ENCODE peak calls at places on chromosomes 3 and 15, in nine cellular contexts. B, O, J, Q, X, U, A, Y and E are unnamed samples.
A peak's percentile ranks its signal among the peaks of the same experiment; 100 is the strongest.

GRCh38 chr3:110248666-110249065 is 823.0 kb upstream of the NECTIN3 start:
- DNase-seq in U (no peak), Q (no peak), A (no peak), J (no peak), O (no peak), X (no peak), B (no peak), Y (no peak), E (no peak)

GRCh38 chr3:155362808-155363689 is 69.6 kb upstream of the STRIT1 start:
- DNase-seq in B (no peak), Q (peak; percentile 74), Y (no peak), O (no peak), X (peak; percentile 83), J (no peak), U (no peak), A (no peak), E (no peak)

GRCh38 chr3:10534066-10534465 is 28.7 kb upstream of the ATP2B2 start:
- DNase-seq in X (no peak), U (no peak), Q (no peak), J (no peak), A (no peak), O (no peak), Y (no peak), B (peak; percentile 21), E (no peak)

GRCh38 chr3:78804251-78805037 is 963.4 kb downstream of the ROBO1 start:
- DNase-seq in A (no peak), X (no peak), O (no peak), J (peak; percentile 20), B (no peak), Y (no peak), U (no peak), Q (no peak), E (no peak)

GRCh38 chr15:70875001-70875782 is 17.0 kb downstream of the THAP10 start:
- DNase-seq in X (peak; percentile 30), U (no peak), A (no peak), Y (no peak), B (no peak), Q (no peak), O (no peak), J (no peak), E (no peak)

GRCh38 chr3:29937185-29937584 is 656.3 kb downstream of the RBMS3 start:
- DNase-seq in A (no peak), O (no peak), J (no peak), B (no peak), Y (no peak), Q (no peak), X (no peak), U (no peak), E (no peak)

GRCh38 chr15:77019476-77020331 is 24.8 kb downstream of the PSTPIP1 start:
- DNase-seq in B (no peak), O (no peak), Y (no peak), U (no peak), Q (no peak), X (no peak), J (no peak), A (no peak), E (no peak)

GRCh38 chr3:159789742-159790635 is 198.6 kb upstream of the IL12A start:
- DNase-seq in B (no peak), J (no peak), U (no peak), Q (no peak), X (no peak), Y (no peak), A (no peak), O (peak; percentile 58), E (no peak)

GRCh38 chr3:150412599-150413069 is 4.5 kb downstream of the TSC22D2 start:
- DNase-seq in Y (no peak), U (no peak), O (no peak), Q (no peak), J (no peak), A (no peak), B (no peak), X (no peak), E (peak; percentile 47)

GRCh38 chr15:76196949-76197315 is 114.3 kb downstream of the ETFA start:
- DNase-seq in J (no peak), X (no peak), Q (no peak), O (peak; percentile 38), Y (no peak), U (peak; percentile 57), A (no peak), B (peak; percentile 62), E (no peak)

GRCh38 chr15:24683736-24684135 is 8.2 kb downstream of the NPAP1 start:
- DNase-seq in O (no peak), A (no peak), B (no peak), X (no peak), J (no peak), U (no peak), Y (no peak), Q (no peak), E (no peak)

GRCh38 chr3:140420621-140421357 is 257.1 kb upstream of the TRIM42 start:
- DNase-seq in Y (no peak), O (no peak), Q (no peak), X (no peak), J (no peak), A (no peak), B (no peak), U (no peak), E (peak; percentile 1)

GRCh38 chr15:64286473-64286872 is 69.5 kb downstream of the CSNK1G1 start:
- DNase-seq in X (no peak), A (no peak), J (no peak), O (no peak), B (no peak), U (no peak), Q (no peak), Y (no peak), E (no peak)

GRCh38 chr3:97793415-97794019 is 28.3 kb upstream of the CRYBG3 start:
- DNase-seq in U (no peak), A (peak; percentile 45), O (no peak), Q (no peak), X (peak; percentile 52), Y (no peak), B (no peak), J (no peak), E (peak; percentile 20)

GRCh38 chr3:963755-964154 is 129.1 kb upstream of the CNTN6 start:
- DNase-seq in B (no peak), J (no peak), U (no peak), O (no peak), Q (no peak), A (no peak), Y (no peak), X (no peak), E (no peak)

GRCh38 chr3:63395960-63396359 is 117.9 kb downstream of the SYNPR start:
- DNase-seq in X (no peak), O (no peak), U (no peak), A (no peak), Y (no peak), Q (no peak), B (no peak), J (no peak), E (no peak)

GRCh38 chr3:184733181-184733580 is 21.3 kb upstream of the MAGEF1 start:
- DNase-seq in Y (no peak), B (no peak), A (no peak), U (no peak), J (peak; percentile 8), X (no peak), Q (peak; percentile 17), O (no peak), E (no peak)
- H3K27ac ChIP-seq in Y (no peak overlapping the region), B (no peak overlapping the region), A (no peak overlapping the region), U (no peak overlapping the region), J (no peak overlapping the region), X (no peak overlapping the region), Q (no peak overlapping the region), O (no peak overlapping the region), E (no peak overlapping the region)

GRCh38 chr3:136305879-136306278 is 55.7 kb downstream of the PCCB start:
- DNase-seq in J (no peak), X (no peak), Y (no peak), Q (no peak), U (no peak), A (no peak), B (no peak), O (no peak), E (peak; percentile 43)
- TF ChIP-seq CTCF in J (no peak), X (peak; percentile 41), Y (peak; percentile 43), Q (no peak), U (no peak), A (no peak), B (no peak), O (no peak), E (peak; percentile 72)

GRCh38 chr3:61877359-61877770 is 316.0 kb downstream of the PTPRG start:
- DNase-seq in J (no peak), U (no peak), Y (no peak), A (no peak), B (no peak), O (no peak), X (peak; percentile 64), Q (no peak), E (no peak)

GRCh38 chr3:61875488-61875887 is 314.1 kb downstream of the PTPRG start:
- DNase-seq in B (no peak), Q (no peak), U (no peak), Y (no peak), O (no peak), X (no peak), J (no peak), A (no peak), E (no peak)

GRCh38 chr3:61876797-61877196 is 315.4 kb downstream of the PTPRG start:
- DNase-seq in B (no peak), J (no peak), U (no peak), A (no peak), X (no peak), Q (no peak), Y (no peak), O (no peak), E (peak; percentile 20)

GRCh38 chr3:61875976-61876671 is 314.8 kb downstream of the PTPRG start:
- DNase-seq in U (no peak), J (no peak), Y (no peak), Q (no peak), X (no peak), O (no peak), A (no peak), B (no peak), E (no peak)

GRCh38 chr3:61875073-61875472 is 313.7 kb downstream of the PTPRG start:
- DNase-seq in J (no peak), O (no peak), B (no peak), A (no peak), Y (no peak), X (no peak), Q (no peak), U (no peak), E (peak; percentile 18)
- H3K4me3 ChIP-seq in J (no peak overlapping the region), O (no peak overlapping the region), B (no peak overlapping the region), A (no peak overlapping the region), Y (no peak overlapping the region), X (no peak overlapping the region), Q (no peak overlapping the region), U (no peak overlapping the region), E (no peak overlapping the region)

GRCh38 chr3:44885618-44886017 is 11.2 kb downstream of the TGM4 start:
- DNase-seq in A (no peak), B (no peak), U (no peak), Q (no peak), Y (no peak), X (no peak), O (no peak), J (no peak), E (peak; percentile 80)
- H3K27ac ChIP-seq in A (no peak overlapping the region), B (no peak overlapping the region), U (no peak overlapping the region), Q (no peak overlapping the region), Y (no peak overlapping the region), X (no peak overlapping the region), O (no peak overlapping the region), J (no peak overlapping the region), E (no peak overlapping the region)

DNA sequence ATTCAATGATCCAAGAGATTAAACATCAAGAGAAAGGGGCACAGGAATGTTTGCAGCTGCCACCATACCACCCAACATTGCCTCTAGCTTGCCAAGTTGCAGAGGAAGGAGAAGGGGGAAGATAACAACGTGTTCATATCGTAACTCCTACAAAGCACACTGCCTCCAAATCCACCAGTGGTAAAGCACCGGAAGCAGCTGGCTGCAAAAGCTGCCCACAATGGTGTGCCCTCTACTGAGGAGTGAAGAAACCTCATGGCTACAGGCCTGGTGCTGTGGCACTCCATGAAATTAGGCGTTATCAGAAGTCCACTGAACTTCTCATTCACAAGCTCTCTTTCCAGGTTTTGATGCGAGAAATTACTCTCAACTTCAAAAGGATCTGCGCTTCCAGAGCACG is 263.9 kb upstream of the STT3B start:
- DNase-seq in Q (no peak), Y (no peak), X (no peak), B (no peak), A (no peak), O (no peak), U (no peak), J (no peak), E (no peak)
- TF ChIP-seq CTCF in Q (no peak), Y (no peak), X (no peak), B (no peak), A (no peak), O (no peak), U (no peak), J (no peak), E (no peak)